ENCODE peak calls at places on chromosomes 6 and 20, in five cellular contexts. One of them, this sample, is unnamed.

GRCh38 chr6:2116496-2116895 is 128.9 kb downstream of the GMDS start:
- DNase-seq in HepG2: no peak
- DNase-seq in GM12878: no peak
- DNase-seq in H1: no peak
- DNase-seq in K562: no peak
- DNase-seq in this sample: no peak

GRCh38 chr6:144896296-144896695 is 611.2 kb downstream of the UTRN start:
- DNase-seq in HepG2: no peak
- DNase-seq in GM12878: no peak
- DNase-seq in H1: no peak
- DNase-seq in K562: no peak
- DNase-seq in this sample: no peak

GRCh38 chr6:144439016-144439415 is 153.9 kb downstream of the UTRN start:
- DNase-seq in HepG2: no peak
- DNase-seq in GM12878: no peak
- DNase-seq in H1: no peak
- DNase-seq in K562: no peak
- DNase-seq in this sample: no peak

GRCh38 chr6:3228791-3229565 is 1.5 kb upstream of the TUBB2B start:
- DNase-seq in HepG2: no peak
- DNase-seq in GM12878: no peak
- DNase-seq in H1: no peak
- DNase-seq in K562: peak; percentile 61
- DNase-seq in this sample: no peak

GRCh38 chr20:48875914-48876240 is 45.6 kb upstream of the ARFGEF2 start:
- DNase-seq in HepG2: no peak
- DNase-seq in GM12878: no peak
- DNase-seq in H1: no peak
- DNase-seq in K562: peak; percentile 38
- DNase-seq in this sample: no peak

GRCh38 chr20:63089051-63089907 is 82.5 kb upstream of the BHLHE23 start:
- DNase-seq in HepG2: no peak
- DNase-seq in GM12878: no peak
- DNase-seq in H1: no peak
- DNase-seq in K562: no peak
- DNase-seq in this sample: no peak

GRCh38 chr6:36563237-36563927 is 16.1 kb upstream of the STK38 start:
- DNase-seq in HepG2: no peak
- DNase-seq in GM12878: no peak
- DNase-seq in H1: no peak
- DNase-seq in K562: no peak
- DNase-seq in this sample: no peak

GRCh38 chr6:36120979-36121706 is 9.2 kb upstream of the MAPK13 start:
- DNase-seq in HepG2: no peak
- DNase-seq in GM12878: no peak
- DNase-seq in H1: no peak
- DNase-seq in K562: peak; percentile 82
- DNase-seq in this sample: no peak

GRCh38 chr6:21750479-21751018 is 157.0 kb downstream of the SOX4 start:
- DNase-seq in HepG2: no peak
- DNase-seq in GM12878: no peak
- DNase-seq in H1: no peak
- DNase-seq in K562: no peak
- DNase-seq in this sample: no peak

GRCh38 chr6:56555438-56555872 is 87.2 kb downstream of the DST start:
- DNase-seq in HepG2: no peak
- DNase-seq in GM12878: no peak
- DNase-seq in H1: no peak
- DNase-seq in K562: no peak
- DNase-seq in this sample: no peak

GRCh38 chr6:135012764-135013163 is 41.9 kb downstream of the HBS1L start:
- DNase-seq in HepG2: no peak
- DNase-seq in GM12878: no peak
- DNase-seq in H1: no peak
- DNase-seq in K562: no peak
- DNase-seq in this sample: no peak

GRCh38 chr20:44733341-44734069 is 12.2 kb upstream of the KCNK15 start:
- DNase-seq in HepG2: peak; percentile 67
- DNase-seq in GM12878: no peak
- DNase-seq in H1: no peak
- DNase-seq in K562: peak; percentile 70
- DNase-seq in this sample: peak; percentile 51

GRCh38 chr6:135013211-135013610 is 41.4 kb downstream of the HBS1L start:
- DNase-seq in HepG2: no peak
- DNase-seq in GM12878: no peak
- DNase-seq in H1: no peak
- DNase-seq in K562: no peak
- DNase-seq in this sample: no peak

GRCh38 chr6:89321571-89321970 is 6.5 kb upstream of the GABRR2 start:
- DNase-seq in HepG2: peak; percentile 12
- DNase-seq in GM12878: peak; percentile 28
- DNase-seq in H1: no peak
- DNase-seq in K562: peak; percentile 88
- DNase-seq in this sample: no peak

GRCh38 chr6:5729813-5730212 is 276.9 kb downstream of the NRN1 start:
- DNase-seq in HepG2: no peak
- DNase-seq in GM12878: no peak
- DNase-seq in H1: no peak
- DNase-seq in K562: no peak
- DNase-seq in this sample: no peak

GRCh38 chr20:2693996-2694471 is 1.5 kb downstream of the EBF4 start:
- DNase-seq in HepG2: no peak
- DNase-seq in GM12878: no peak
- DNase-seq in H1: no peak
- DNase-seq in K562: peak; percentile 9
- DNase-seq in this sample: no peak
- TF ChIP-seq SRF in HepG2: no peak
- TF ChIP-seq SRF in GM12878: no peak
- TF ChIP-seq SRF in H1: no peak
- TF ChIP-seq SRF in K562: no peak
- TF ChIP-seq SRF in this sample: no peak

DNA sequence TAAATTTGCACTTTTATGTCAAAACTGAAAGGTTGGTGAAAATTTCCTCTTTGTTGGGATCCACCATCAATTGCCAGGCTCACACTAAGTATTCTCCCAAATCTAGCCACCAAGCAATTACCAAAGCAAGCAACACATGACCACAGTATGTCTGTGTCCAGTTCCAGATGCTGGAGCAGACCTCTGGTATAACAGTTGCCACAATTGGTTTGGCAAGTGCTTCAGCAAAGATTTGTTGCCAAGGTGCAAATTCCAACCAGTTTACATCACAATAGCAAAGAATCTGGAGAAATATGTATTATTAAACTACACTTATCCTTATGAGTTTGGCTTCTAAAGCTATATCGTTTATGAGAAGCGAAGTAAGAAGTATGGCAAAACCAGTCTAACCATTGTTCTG is 6.4 kb downstream of the GTF2H5 start:
- DNase-seq in HepG2: no peak
- DNase-seq in GM12878: no peak
- DNase-seq in H1: no peak
- DNase-seq in K562: no peak
- DNase-seq in this sample: no peak
- TF ChIP-seq SP1 in HepG2: no peak
- TF ChIP-seq SP1 in GM12878: no peak
- TF ChIP-seq SP1 in H1: no peak
- TF ChIP-seq SP1 in K562: no peak
- TF ChIP-seq SP1 in this sample: no peak

DNA sequence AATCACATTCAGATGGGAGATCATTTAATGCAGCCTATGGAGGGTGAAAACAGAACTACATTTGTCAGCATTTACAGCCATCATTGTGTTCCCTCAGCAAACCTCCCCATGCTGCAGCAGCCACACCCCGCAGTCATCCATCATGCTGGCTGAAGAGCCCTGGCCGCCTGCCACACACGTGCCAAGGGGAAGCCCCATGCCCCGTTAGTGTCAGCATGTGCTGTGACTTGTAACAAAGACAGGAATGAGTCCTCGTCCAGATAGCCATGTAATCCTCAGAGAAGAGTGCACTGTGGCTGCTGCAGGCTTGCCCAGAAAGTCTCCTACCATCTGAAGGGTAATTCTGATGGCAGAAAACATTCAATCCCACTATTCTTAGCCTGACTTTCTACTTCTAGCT is 1097.8 kb downstream of the KIF16B start:
- DNase-seq in HepG2: no peak
- DNase-seq in GM12878: peak; percentile 20
- DNase-seq in H1: no peak
- DNase-seq in K562: no peak
- DNase-seq in this sample: no peak
- TF ChIP-seq SRF in HepG2: no peak
- TF ChIP-seq SRF in GM12878: no peak
- TF ChIP-seq SRF in H1: no peak
- TF ChIP-seq SRF in K562: no peak
- TF ChIP-seq SRF in this sample: no peak

GRCh38 chr20:40654876-40655275 is 34.2 kb downstream of the MAFB start:
- DNase-seq in HepG2: no peak
- DNase-seq in GM12878: no peak
- DNase-seq in H1: no peak
- DNase-seq in K562: no peak
- DNase-seq in this sample: no peak

GRCh38 chr20:40659567-40659966 is 29.5 kb downstream of the MAFB start:
- DNase-seq in HepG2: no peak
- DNase-seq in GM12878: no peak
- DNase-seq in H1: no peak
- DNase-seq in K562: no peak
- DNase-seq in this sample: no peak

GRCh38 chr20:40658509-40658908 is 30.5 kb downstream of the MAFB start:
- DNase-seq in HepG2: no peak
- DNase-seq in GM12878: no peak
- DNase-seq in H1: no peak
- DNase-seq in K562: no peak
- DNase-seq in this sample: no peak

GRCh38 chr20:40652426-40652825 is 36.6 kb downstream of the MAFB start:
- DNase-seq in HepG2: no peak
- DNase-seq in GM12878: no peak
- DNase-seq in H1: no peak
- DNase-seq in K562: no peak
- DNase-seq in this sample: no peak

DNA sequence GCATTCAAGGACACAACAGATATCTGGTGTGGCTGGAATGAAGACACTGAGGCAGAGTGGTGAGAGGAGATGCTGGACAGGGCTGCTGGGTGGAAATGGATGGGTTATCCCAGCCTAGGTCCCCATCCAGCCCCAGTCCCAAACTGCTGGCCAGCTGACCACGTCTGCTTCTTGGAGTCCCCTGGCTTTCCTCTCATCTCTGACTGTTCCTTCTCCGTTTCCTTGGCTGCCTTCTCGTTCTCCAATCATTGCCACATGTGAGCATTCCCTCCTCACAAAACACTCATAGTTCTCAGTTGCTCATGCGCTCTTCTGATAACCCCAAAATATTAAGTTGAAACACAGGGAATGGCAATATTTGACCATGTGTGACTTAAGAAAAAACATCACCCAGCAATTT is 31.5 kb downstream of the MAFB start:
- DNase-seq in HepG2: no peak
- DNase-seq in GM12878: no peak
- DNase-seq in H1: no peak
- DNase-seq in K562: no peak
- DNase-seq in this sample: no peak
- TF ChIP-seq SP1 in HepG2: no peak
- TF ChIP-seq SP1 in GM12878: no peak
- TF ChIP-seq SP1 in H1: no peak
- TF ChIP-seq SP1 in K562: no peak
- TF ChIP-seq SP1 in this sample: no peak

GRCh38 chr6:105317607-105318533 is 85.0 kb downstream of the PREP start:
- DNase-seq in HepG2: peak; percentile 8
- DNase-seq in GM12878: no peak
- DNase-seq in H1: no peak
- DNase-seq in K562: peak; percentile 9
- DNase-seq in this sample: peak; percentile 15
- TF ChIP-seq SRF in HepG2: no peak
- TF ChIP-seq SRF in GM12878: no peak
- TF ChIP-seq SRF in H1: no peak
- TF ChIP-seq SRF in K562: no peak
- TF ChIP-seq SRF in this sample: no peak

GRCh38 chr6:79813854-79814477 is 133.4 kb downstream of the ELOVL4 start:
- DNase-seq in HepG2: peak; percentile 54
- DNase-seq in GM12878: peak; percentile 16
- DNase-seq in H1: peak; percentile 7
- DNase-seq in K562: peak; percentile 80
- DNase-seq in this sample: peak; percentile 62
- TF ChIP-seq SP1 in HepG2: no peak
- TF ChIP-seq SP1 in GM12878: no peak
- TF ChIP-seq SP1 in H1: no peak
- TF ChIP-seq SP1 in K562: no peak
- TF ChIP-seq SP1 in this sample: no peak